ENCODE peak calls at places on chromosomes 11 and 22, in ten cellular contexts. L, U, Y, D, W, B, O, Z, F and V are unnamed samples.

GRCh38 chr11:11964774-11965150 is 43.7 kb downstream of the DKK3 start:
- DNase-seq in O (no peak), Y (no peak), B (no peak), F (peak), L (no peak), Z (no peak), D (no peak), W (no peak), U (no peak), V (no peak)

GRCh38 chr11:61384271-61385242 is 7.8 kb upstream of the TMEM216 start:
- DNase-seq in Z (peak), F (no peak), U (no peak), B (peak), L (peak), D (peak), O (no peak), Y (peak), W (no peak), V (no peak)

GRCh38 chr22:21807545-21807944 is 59.9 kb downstream of the MAPK1 start:
- DNase-seq in W (no peak), F (no peak), U (no peak), B (no peak), D (no peak), L (peak), Y (no peak), Z (peak), O (no peak), V (no peak)

GRCh38 chr11:67303989-67304411 is 670 bp downstream of the SSH3 start:
- DNase-seq in Z (no peak), Y (no peak), D (peak), F (peak), O (peak), U (no peak), W (no peak), L (peak), B (no peak), V (no peak)

GRCh38 chr11:122375687-122376399 is 259.8 kb upstream of the BLID start:
- DNase-seq in B (no peak), F (no peak), D (peak), Y (no peak), W (no peak), U (no peak), L (peak), Z (no peak), O (no peak), V (peak)

GRCh38 chr11:128929468-128929867 is 13.2 kb downstream of the TP53AIP1 start:
- DNase-seq in W (no peak), O (no peak), B (no peak), U (no peak), L (no peak), Y (peak), D (no peak), F (peak), Z (no peak), V (no peak)

GRCh38 chr11:122069946-122070345 is 46.1 kb downstream of the BLID start:
- DNase-seq in D (peak), Y (peak), B (no peak), W (no peak), U (no peak), L (peak), F (peak), O (no peak), Z (peak), V (no peak)

GRCh38 chr11:134047586-134047999 is 21.3 kb upstream of the JAM3 start:
- DNase-seq in B (peak), Z (peak), L (peak), Y (no peak), F (no peak), D (peak), O (peak), W (no peak), U (no peak), V (no peak)

GRCh38 chr11:65471410-65471762 is 27.5 kb upstream of the MALAT1 start:
- DNase-seq in Y (peak), L (peak), O (peak), D (peak), B (peak), U (no peak), W (no peak), Z (peak), F (peak), V (peak)

GRCh38 chr11:6055569-6055968 is 25.0 kb upstream of the OR56A1 start:
- DNase-seq in F (no peak), U (no peak), O (no peak), W (no peak), D (no peak), L (no peak), Y (no peak), Z (no peak), B (no peak), V (no peak)

GRCh38 chr22:33562484-33562883 is 357.8 kb downstream of the LARGE1 start:
- DNase-seq in O (no peak), F (no peak), D (no peak), Z (no peak), L (no peak), B (no peak), W (no peak), U (no peak), Y (no peak), V (no peak)

GRCh38 chr11:76074178-76075112 is 131.9 kb downstream of the WNT11 start:
- DNase-seq in W (no peak), O (no peak), B (no peak), U (peak), L (peak), F (no peak), Z (peak), D (peak), Y (peak), V (no peak)

GRCh38 chr11:77014669-77015068 is 19.5 kb upstream of the B3GNT6 start:
- DNase-seq in Y (no peak), D (no peak), L (no peak), U (no peak), O (no peak), B (no peak), F (no peak), W (no peak), Z (no peak), V (no peak)

GRCh38 chr11:57348636-57349323 is 10.6 kb downstream of the P2RX3 start:
- DNase-seq in O (no peak), L (peak), F (no peak), B (no peak), Z (no peak), W (no peak), U (no peak), D (peak), Y (no peak), V (no peak)

GRCh38 chr22:45784357-45785277 is 113.0 kb downstream of the ATXN10 start:
- DNase-seq in O (no peak), Z (no peak), U (no peak), Y (peak), F (no peak), L (no peak), W (no peak), B (no peak), D (no peak), V (no peak)

GRCh38 chr11:63503492-63503891 is 2.4 kb upstream of the LGALS12 start:
- DNase-seq in L (no peak), O (no peak), W (no peak), Y (no peak), F (no peak), U (no peak), B (no peak), D (no peak), Z (no peak), V (peak)

GRCh38 chr11:12075822-12076821 is 34.3 kb upstream of the MICAL2 start:
- DNase-seq in W (no peak), O (no peak), D (peak), F (peak), Z (peak), B (no peak), Y (peak), L (peak), U (peak), V (no peak)

GRCh38 chr11:35853871-35854270 is 90.0 kb upstream of the LDLRAD3 start:
- DNase-seq in W (no peak), Y (peak), Z (no peak), U (no peak), D (no peak), O (no peak), F (no peak), L (no peak), B (no peak), V (no peak)

GRCh38 chr11:87097582-87097981 is 59.8 kb downstream of the TMEM135 start:
- DNase-seq in L (peak), W (peak), O (peak), F (no peak), Y (peak), D (peak), B (peak), Z (peak), U (no peak), V (peak)